ENCODE peak calls at places on chromosomes 5 and 9, in four cellular contexts. Z is K562, Q is brain microvascular endothelial cell, F is neural crest cell. S is an unnamed sample.

GRCh38 chr9:109256381-109256780 is 64.5 kb downstream of the EPB41L4B start:
- DNase-seq in Z (no peak), Q (no peak), F (no peak), S (no peak)

GRCh38 chr5:86688414-86688813 is 70.7 kb downstream of the COX7C start:
- DNase-seq in Z (no peak), Q (no peak), F (no peak), S (no peak)

GRCh38 chr5:81852277-81853004 is 101.5 kb upstream of the SSBP2 start:
- DNase-seq in Z (peak), Q (no peak), F (no peak), S (peak)

GRCh38 chr5:67770431-67771025 is 445.0 kb upstream of the PIK3R1 start:
- DNase-seq in Z (peak), Q (no peak), F (no peak), S (no peak)

GRCh38 chr5:150184990-150185952 is 4.6 kb upstream of the SLC6A7 start:
- DNase-seq in Z (no peak), Q (no peak), F (no peak), S (no peak)

GRCh38 chr5:179230061-179230461 is 115.2 kb downstream of the ADAMTS2 start:
- DNase-seq in Z (no peak), Q (no peak), F (no peak), S (peak)

GRCh38 chr9:396397-396796 is 181.7 kb downstream of the DOCK8 start:
- DNase-seq in Z (no peak), Q (no peak), F (no peak), S (no peak)

GRCh38 chr9:89842267-89842768 is 237.5 kb downstream of the GADD45G start:
- DNase-seq in Z (no peak), Q (no peak), F (no peak), S (no peak)

GRCh38 chr9:120982851-120983250 is 56.3 kb upstream of the TRAF1 start:
- DNase-seq in Z (no peak), Q (no peak), F (no peak), S (no peak)

GRCh38 chr9:36431078-36431477 is 31.0 kb upstream of the RNF38 start:
- DNase-seq in Z (no peak), Q (no peak), F (no peak), S (no peak)

GRCh38 chr9:127252405-127253093 is 12.0 kb upstream of the GARNL3 start:
- DNase-seq in Z (no peak), Q (no peak), F (no peak), S (no peak)

GRCh38 chr9:122265265-122265900 is 701 bp downstream of the MRRF start:
- DNase-seq in Z (peak), Q (no peak), F (no peak), S (no peak)

GRCh38 chr9:135067091-135067710 is 20.3 kb upstream of the OLFM1 start:
- DNase-seq in Z (no peak), Q (no peak), F (no peak), S (peak)

GRCh38 chr5:173327948-173328895 is at the start of gene STC2:
- DNase-seq in Z (peak), Q (peak), F (peak), S (peak)

DNA sequence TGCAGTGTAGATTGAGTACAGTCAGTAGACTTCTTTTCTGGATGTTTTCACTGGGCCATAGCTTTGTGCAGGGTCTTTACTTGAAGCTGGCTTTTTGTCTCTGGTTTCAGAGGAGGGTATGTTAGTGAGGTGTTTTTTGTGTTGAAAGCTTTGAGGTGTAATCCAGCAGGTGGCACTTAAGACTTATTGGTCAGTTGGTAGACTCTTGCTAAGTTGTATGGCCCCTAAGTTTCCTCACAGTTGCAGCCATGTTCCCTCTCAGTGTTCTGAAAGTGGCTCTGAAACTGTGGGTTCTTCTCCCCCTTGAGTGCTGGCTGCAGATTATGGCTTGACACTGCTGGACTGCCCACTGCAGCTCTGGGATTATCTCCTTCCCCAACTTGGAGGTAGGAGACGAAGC is 55.7 kb upstream of the SLC44A1 start:
- DNase-seq in Z (no peak), Q (no peak), F (no peak), S (no peak)
- TF ChIP-seq CTCF in Z (no peak), Q (no peak), F (no peak), S (no peak)

GRCh38 chr9:92467041-92467440 is 15.3 kb downstream of the ASPN start:
- DNase-seq in Z (no peak), Q (no peak), F (no peak), S (no peak)
- TF ChIP-seq CTCF in Z (no peak), Q (no peak), F (no peak), S (no peak)

GRCh38 chr5:53871050-53871449 is 310.6 kb downstream of the NDUFS4 start:
- DNase-seq in Z (peak), Q (no peak), F (no peak), S (no peak)
- TF ChIP-seq CTCF in Z (peak), Q (peak), F (no peak), S (no peak)

DNA sequence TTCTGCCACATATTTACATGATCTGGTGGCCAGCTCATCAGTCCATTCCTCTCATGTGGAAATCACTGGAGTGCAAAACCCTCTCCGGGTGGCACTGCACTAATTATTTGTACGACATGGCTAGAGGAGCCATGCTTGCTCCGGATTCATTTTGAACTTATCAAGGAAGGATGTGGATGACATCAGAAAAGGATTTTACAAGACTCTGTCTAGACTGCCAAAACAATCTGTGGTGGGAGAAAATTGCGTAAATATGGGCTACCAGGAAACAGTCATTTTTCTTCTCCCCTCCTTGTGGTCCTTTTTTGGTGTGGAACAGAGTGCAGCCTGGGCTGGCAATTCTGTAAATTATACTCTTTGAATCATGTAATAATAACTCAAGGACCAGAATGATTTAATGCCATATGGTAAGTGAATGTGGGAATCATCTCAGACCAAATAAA is 123.4 kb upstream of the IFNE start:
- DNase-seq in Z (no peak), Q (no peak), F (no peak), S (no peak)
- TF ChIP-seq CTCF in Z (no peak), Q (no peak), F (no peak), S (no peak)

GRCh38 chr9:33290994-33291397 is 680 bp downstream of the NFX1 start:
- DNase-seq in Z (peak), Q (peak), F (no peak), S (no peak)
- TF ChIP-seq CTCF in Z (peak), Q (no peak), F (no peak), S (no peak)

GRCh38 chr5:156631005-156631404 is 219.1 kb upstream of the PPP1R2B start:
- DNase-seq in Z (no peak), Q (no peak), F (no peak), S (no peak)

GRCh38 chr5:156623381-156624040 is 226.6 kb upstream of the PPP1R2B start:
- DNase-seq in Z (no peak), Q (no peak), F (no peak), S (no peak)

GRCh38 chr5:156634301-156634700 is 215.8 kb upstream of the PPP1R2B start:
- DNase-seq in Z (no peak), Q (no peak), F (no peak), S (no peak)

GRCh38 chr5:156628421-156628820 is 221.7 kb upstream of the PPP1R2B start:
- DNase-seq in Z (no peak), Q (no peak), F (no peak), S (no peak)
- TF ChIP-seq CTCF in Z (no peak), Q (no peak), F (no peak), S (no peak)

DNA sequence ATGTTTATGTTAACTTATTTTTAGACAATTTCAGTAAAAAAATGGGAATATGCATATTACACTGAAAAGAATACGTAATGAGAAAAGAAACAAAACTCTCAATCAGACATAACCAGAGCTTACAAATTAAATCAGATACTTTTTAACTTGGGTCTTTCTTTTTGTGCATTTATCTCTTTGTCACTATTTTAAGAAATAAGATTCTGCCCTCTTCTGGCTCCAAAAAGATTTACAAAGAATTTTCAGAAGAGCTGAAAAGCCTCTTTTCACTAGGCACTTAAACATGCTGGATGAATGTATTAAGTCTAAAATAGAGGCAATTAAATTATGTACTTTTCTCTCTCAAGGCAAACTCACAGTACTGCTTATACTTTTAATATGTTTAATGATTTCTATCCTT is 55.5 kb downstream of the CEP120 start:
- DNase-seq in Z (no peak), Q (no peak), F (no peak), S (no peak)
- TF ChIP-seq CTCF in Z (peak), Q (no peak), F (peak), S (peak)

GRCh38 chr5:111742595-111742994 is 14.4 kb downstream of the NREP start:
- DNase-seq in Z (no peak), Q (peak), F (no peak), S (no peak)

GRCh38 chr5:111744455-111744854 is 12.5 kb downstream of the NREP start:
- DNase-seq in Z (no peak), Q (no peak), F (no peak), S (no peak)

GRCh38 chr5:111742166-111742565 is 14.8 kb downstream of the NREP start:
- DNase-seq in Z (no peak), Q (no peak), F (no peak), S (no peak)

GRCh38 chr5:111743993-111744392 is 13.0 kb downstream of the NREP start:
- DNase-seq in Z (no peak), Q (no peak), F (no peak), S (no peak)

GRCh38 chr5:111743521-111743920 is 13.5 kb downstream of the NREP start:
- DNase-seq in Z (no peak), Q (no peak), F (no peak), S (no peak)
- TF ChIP-seq CTCF in Z (no peak), Q (no peak), F (no peak), S (no peak)

DNA sequence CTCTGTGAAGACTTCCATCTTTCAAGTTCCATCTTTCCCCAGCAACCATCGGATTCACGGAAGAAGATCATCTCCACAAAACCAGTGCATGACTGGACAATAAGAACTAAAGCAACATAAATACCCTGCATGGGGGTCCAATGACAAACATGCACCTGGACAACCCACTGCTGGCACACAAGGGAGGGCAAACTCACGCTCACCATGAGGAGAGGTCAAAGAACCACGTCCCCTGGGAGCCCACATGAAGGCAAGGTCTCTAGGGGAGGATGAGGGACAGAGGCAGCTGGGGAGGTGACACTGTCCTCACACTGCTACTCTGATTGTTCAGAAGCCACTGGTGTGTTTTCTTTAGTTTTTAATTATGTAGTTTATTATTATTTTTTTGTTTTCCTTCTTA is 190.8 kb downstream of the MED10 start:
- DNase-seq in Z (no peak), Q (no peak), F (no peak), S (no peak)
- TF ChIP-seq CTCF in Z (no peak), Q (no peak), F (no peak), S (no peak)

GRCh38 chr9:112705773-112706427 is 12.0 kb downstream of the INIP start:
- DNase-seq in Z (no peak), Q (peak), F (peak), S (no peak)
- TF ChIP-seq CTCF in Z (peak), Q (peak), F (peak), S (no peak)